ENCODE peak calls at places on chromosome 17, in six cellular contexts. One of them, this sample, is unnamed. For H3K4me1, the result is how much of the 10 kb centered on the place peaks cover.

GRCh38 chr17:52495646-52496045 is 337.1 kb upstream of the CA10 start:
- DNase-seq in tibial artery: no peak
- DNase-seq in A549: no peak
- DNase-seq in small intestine: no peak
- DNase-seq in BE2C: no peak
- DNase-seq in effector memory CD4-positive, alpha-beta T cell: no peak
- DNase-seq in this sample: no peak

GRCh38 chr17:39191750-39192510 is 5.5 kb downstream of the CACNB1 start:
- DNase-seq in tibial artery: no peak
- DNase-seq in A549: no peak
- DNase-seq in small intestine: no peak
- DNase-seq in BE2C: no peak
- DNase-seq in effector memory CD4-positive, alpha-beta T cell: no peak
- DNase-seq in this sample: no peak

GRCh38 chr17:81923302-81924260 is 4.0 kb downstream of the MAFG start:
- DNase-seq in tibial artery: peak
- DNase-seq in A549: peak
- DNase-seq in small intestine: peak
- DNase-seq in BE2C: no peak
- DNase-seq in effector memory CD4-positive, alpha-beta T cell: no peak
- DNase-seq in this sample: no peak

GRCh38 chr17:55607736-55608341 is 96.6 kb upstream of the SMIM36 start:
- DNase-seq in tibial artery: no peak
- DNase-seq in A549: peak
- DNase-seq in small intestine: peak
- DNase-seq in BE2C: no peak
- DNase-seq in effector memory CD4-positive, alpha-beta T cell: no peak
- DNase-seq in this sample: no peak

GRCh38 chr17:46009681-46010596 is 10.9 kb downstream of the STH start:
- DNase-seq in tibial artery: peak
- DNase-seq in A549: peak
- DNase-seq in small intestine: no peak
- DNase-seq in BE2C: no peak
- DNase-seq in effector memory CD4-positive, alpha-beta T cell: no peak
- DNase-seq in this sample: no peak

GRCh38 chr17:16488572-16488997 is 3.4 kb downstream of the LRRC75A start:
- DNase-seq in tibial artery: no peak
- DNase-seq in A549: no peak
- DNase-seq in small intestine: peak
- DNase-seq in BE2C: no peak
- DNase-seq in effector memory CD4-positive, alpha-beta T cell: no peak
- DNase-seq in this sample: no peak

GRCh38 chr17:50272711-50273653 is 1.3 kb upstream of the TMEM92 start:
- DNase-seq in tibial artery: peak
- DNase-seq in A549: peak
- DNase-seq in small intestine: peak
- DNase-seq in BE2C: peak
- DNase-seq in effector memory CD4-positive, alpha-beta T cell: peak
- DNase-seq in this sample: no peak

GRCh38 chr17:17018612-17019429 is 23.4 kb upstream of the MPRIP start:
- DNase-seq in tibial artery: no peak
- DNase-seq in A549: no peak
- DNase-seq in small intestine: no peak
- DNase-seq in BE2C: no peak
- DNase-seq in effector memory CD4-positive, alpha-beta T cell: no peak
- DNase-seq in this sample: no peak

GRCh38 chr17:3965123-3965800 is 1.0 kb upstream of the ATP2A3 start:
- DNase-seq in tibial artery: peak
- DNase-seq in A549: peak
- DNase-seq in small intestine: peak
- DNase-seq in BE2C: peak
- DNase-seq in effector memory CD4-positive, alpha-beta T cell: peak
- DNase-seq in this sample: no peak

GRCh38 chr17:48513097-48513496 is 17.7 kb downstream of the HOXB1 start:
- DNase-seq in tibial artery: no peak
- DNase-seq in A549: no peak
- DNase-seq in small intestine: peak
- DNase-seq in BE2C: no peak
- DNase-seq in effector memory CD4-positive, alpha-beta T cell: no peak
- DNase-seq in this sample: no peak

GRCh38 chr17:56222255-56222654 is 69.0 kb downstream of the ANKFN1 start:
- DNase-seq in tibial artery: no peak
- DNase-seq in A549: no peak
- DNase-seq in small intestine: no peak
- DNase-seq in BE2C: no peak
- DNase-seq in effector memory CD4-positive, alpha-beta T cell: no peak
- DNase-seq in this sample: no peak

GRCh38 chr17:81134064-81134781 is 31.1 kb upstream of the PVALEF start:
- DNase-seq in tibial artery: no peak
- DNase-seq in A549: no peak
- DNase-seq in small intestine: no peak
- DNase-seq in BE2C: no peak
- DNase-seq in effector memory CD4-positive, alpha-beta T cell: no peak
- DNase-seq in this sample: no peak

GRCh38 chr17:62931101-62931500 is 34.9 kb upstream of the TANC2 start:
- DNase-seq in tibial artery: no peak
- DNase-seq in A549: no peak
- DNase-seq in small intestine: no peak
- DNase-seq in BE2C: no peak
- DNase-seq in effector memory CD4-positive, alpha-beta T cell: no peak
- DNase-seq in this sample: no peak

GRCh38 chr17:44911133-44912001 is 3.9 kb downstream of the GFAP start:
- DNase-seq in tibial artery: peak
- DNase-seq in A549: peak
- DNase-seq in small intestine: peak
- DNase-seq in BE2C: peak
- DNase-seq in effector memory CD4-positive, alpha-beta T cell: peak
- DNase-seq in this sample: no peak

GRCh38 chr17:4135489-4135888 is 7.3 kb downstream of the ZZEF1 start:
- DNase-seq in tibial artery: no peak
- DNase-seq in A549: no peak
- DNase-seq in small intestine: no peak
- DNase-seq in BE2C: no peak
- DNase-seq in effector memory CD4-positive, alpha-beta T cell: no peak
- DNase-seq in this sample: no peak

GRCh38 chr17:44648963-44649362 is 7.3 kb upstream of the MEIOC start:
- DNase-seq in tibial artery: no peak
- DNase-seq in A549: no peak
- DNase-seq in small intestine: no peak
- DNase-seq in BE2C: no peak
- DNase-seq in effector memory CD4-positive, alpha-beta T cell: no peak
- DNase-seq in this sample: no peak

GRCh38 chr17:14206891-14207290 is 29.8 kb downstream of the CDRT15 start:
- DNase-seq in tibial artery: no peak
- DNase-seq in A549: no peak
- DNase-seq in small intestine: no peak
- DNase-seq in BE2C: no peak
- DNase-seq in effector memory CD4-positive, alpha-beta T cell: no peak
- DNase-seq in this sample: no peak

GRCh38 chr17:3007651-3008121 is 55.7 kb downstream of the OR1D5 start:
- DNase-seq in tibial artery: no peak
- DNase-seq in A549: no peak
- DNase-seq in small intestine: no peak
- DNase-seq in BE2C: no peak
- DNase-seq in effector memory CD4-positive, alpha-beta T cell: no peak
- DNase-seq in this sample: no peak

GRCh38 chr17:54353789-54354525 is 531.2 kb downstream of the KIF2B start:
- DNase-seq in tibial artery: no peak
- DNase-seq in A549: no peak
- DNase-seq in small intestine: no peak
- DNase-seq in BE2C: no peak
- DNase-seq in effector memory CD4-positive, alpha-beta T cell: no peak
- DNase-seq in this sample: no peak

GRCh38 chr17:12731839-12732238 is 57.5 kb upstream of the ARHGAP44 start:
- DNase-seq in tibial artery: no peak
- DNase-seq in A549: no peak
- DNase-seq in small intestine: no peak
- DNase-seq in BE2C: no peak
- DNase-seq in effector memory CD4-positive, alpha-beta T cell: no peak
- DNase-seq in this sample: no peak

GRCh38 chr17:36707904-36708303 is 106.5 kb downstream of the MRM1 start:
- DNase-seq in tibial artery: no peak
- DNase-seq in A549: no peak
- DNase-seq in small intestine: no peak
- DNase-seq in BE2C: no peak
- DNase-seq in effector memory CD4-positive, alpha-beta T cell: no peak
- DNase-seq in this sample: no peak

GRCh38 chr17:17104494-17104893 is 62.2 kb downstream of the MPRIP start:
- DNase-seq in tibial artery: no peak
- DNase-seq in A549: no peak
- DNase-seq in small intestine: no peak
- DNase-seq in BE2C: no peak
- DNase-seq in effector memory CD4-positive, alpha-beta T cell: no peak
- DNase-seq in this sample: no peak

GRCh38 chr17:55159251-55159650 is 105.5 kb upstream of the HLF start:
- DNase-seq in tibial artery: no peak
- DNase-seq in A549: no peak
- DNase-seq in small intestine: no peak
- DNase-seq in BE2C: no peak
- DNase-seq in effector memory CD4-positive, alpha-beta T cell: no peak
- DNase-seq in this sample: no peak

GRCh38 chr17:41393294-41393693 is 4.1 kb downstream of the KRT31 start:
- DNase-seq in tibial artery: no peak
- DNase-seq in A549: no peak
- DNase-seq in small intestine: no peak
- DNase-seq in BE2C: no peak
- DNase-seq in effector memory CD4-positive, alpha-beta T cell: no peak
- DNase-seq in this sample: no peak

GRCh38 chr17:40726919-40727318 is 23.4 kb upstream of the KRT24 start:
- DNase-seq in tibial artery: no peak
- DNase-seq in A549: peak
- DNase-seq in small intestine: peak
- DNase-seq in BE2C: no peak
- DNase-seq in effector memory CD4-positive, alpha-beta T cell: no peak
- DNase-seq in this sample: no peak

GRCh38 chr17:7935859-7936258 is 3.9 kb downstream of the CNTROB start:
- DNase-seq in tibial artery: no peak
- DNase-seq in A549: no peak
- DNase-seq in small intestine: no peak
- DNase-seq in BE2C: no peak
- DNase-seq in effector memory CD4-positive, alpha-beta T cell: no peak
- DNase-seq in this sample: no peak
- H3K4me1 ChIP-seq in tibial artery: under half
- H3K4me1 ChIP-seq in A549: under half
- H3K4me1 ChIP-seq in small intestine: under half
- H3K4me1 ChIP-seq in BE2C: under half
- H3K4me1 ChIP-seq in effector memory CD4-positive, alpha-beta T cell: under half
- H3K4me1 ChIP-seq in this sample: under half

GRCh38 chr17:76268015-76268749 is 3.0 kb downstream of the UBALD2 start:
- DNase-seq in tibial artery: peak
- DNase-seq in A549: no peak
- DNase-seq in small intestine: peak
- DNase-seq in BE2C: no peak
- DNase-seq in effector memory CD4-positive, alpha-beta T cell: peak
- DNase-seq in this sample: no peak

GRCh38 chr17:76268991-76269981 is 4.1 kb downstream of the UBALD2 start:
- DNase-seq in tibial artery: no peak
- DNase-seq in A549: no peak
- DNase-seq in small intestine: no peak
- DNase-seq in BE2C: no peak
- DNase-seq in effector memory CD4-positive, alpha-beta T cell: no peak
- DNase-seq in this sample: no peak

GRCh38 chr17:76270770-76271668 is 5.9 kb downstream of the UBALD2 start:
- DNase-seq in tibial artery: no peak
- DNase-seq in A549: no peak
- DNase-seq in small intestine: peak
- DNase-seq in BE2C: no peak
- DNase-seq in effector memory CD4-positive, alpha-beta T cell: no peak
- DNase-seq in this sample: no peak

GRCh38 chr17:76271669-76272540 is 6.8 kb downstream of the UBALD2 start:
- DNase-seq in tibial artery: no peak
- DNase-seq in A549: no peak
- DNase-seq in small intestine: peak
- DNase-seq in BE2C: no peak
- DNase-seq in effector memory CD4-positive, alpha-beta T cell: peak
- DNase-seq in this sample: no peak

GRCh38 chr17:76270127-76270592 is 5.0 kb downstream of the UBALD2 start:
- DNase-seq in tibial artery: no peak
- DNase-seq in A549: no peak
- DNase-seq in small intestine: no peak
- DNase-seq in BE2C: no peak
- DNase-seq in effector memory CD4-positive, alpha-beta T cell: no peak
- DNase-seq in this sample: no peak
- H3K4me1 ChIP-seq in tibial artery: half or more
- H3K4me1 ChIP-seq in A549: under half
- H3K4me1 ChIP-seq in small intestine: under half
- H3K4me1 ChIP-seq in BE2C: under half
- H3K4me1 ChIP-seq in effector memory CD4-positive, alpha-beta T cell: half or more
- H3K4me1 ChIP-seq in this sample: under half

DNA sequence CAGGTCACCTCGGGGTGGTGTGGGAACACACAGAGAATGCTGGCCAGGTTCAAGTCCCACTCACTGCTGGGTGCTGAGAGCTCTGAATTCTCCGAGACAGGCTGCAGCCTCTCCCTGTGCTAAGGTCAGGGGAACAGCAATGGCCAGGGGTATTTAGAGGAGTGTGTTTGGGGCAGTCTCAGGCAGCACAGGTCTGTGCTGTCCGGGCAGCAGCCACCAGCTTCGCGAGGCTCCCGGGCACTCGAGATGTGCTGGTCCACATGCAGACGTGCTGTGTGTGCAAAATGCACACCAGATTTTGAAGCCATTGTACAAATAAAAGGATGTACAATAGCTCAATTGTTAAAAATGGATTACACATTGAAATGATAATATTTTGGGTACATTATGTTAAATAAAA is 7.1 kb downstream of the NHERF1 start:
- DNase-seq in tibial artery: no peak
- DNase-seq in A549: no peak
- DNase-seq in small intestine: no peak
- DNase-seq in BE2C: no peak
- DNase-seq in effector memory CD4-positive, alpha-beta T cell: no peak
- DNase-seq in this sample: no peak
- H3K4me1 ChIP-seq in tibial artery: half or more
- H3K4me1 ChIP-seq in A549: under half
- H3K4me1 ChIP-seq in small intestine: under half
- H3K4me1 ChIP-seq in BE2C: under half
- H3K4me1 ChIP-seq in effector memory CD4-positive, alpha-beta T cell: half or more
- H3K4me1 ChIP-seq in this sample: under half

GRCh38 chr17:27529230-27529796 is 73.1 kb downstream of the KSR1 start:
- DNase-seq in tibial artery: no peak
- DNase-seq in A549: peak
- DNase-seq in small intestine: no peak
- DNase-seq in BE2C: no peak
- DNase-seq in effector memory CD4-positive, alpha-beta T cell: no peak
- DNase-seq in this sample: no peak

GRCh38 chr17:27532269-27533067 is 76.2 kb downstream of the KSR1 start:
- DNase-seq in tibial artery: no peak
- DNase-seq in A549: no peak
- DNase-seq in small intestine: no peak
- DNase-seq in BE2C: no peak
- DNase-seq in effector memory CD4-positive, alpha-beta T cell: no peak
- DNase-seq in this sample: no peak

GRCh38 chr17:27533068-27533397 is 76.8 kb downstream of the KSR1 start:
- DNase-seq in tibial artery: peak
- DNase-seq in A549: no peak
- DNase-seq in small intestine: no peak
- DNase-seq in BE2C: no peak
- DNase-seq in effector memory CD4-positive, alpha-beta T cell: no peak
- DNase-seq in this sample: no peak

GRCh38 chr17:27530791-27531391 is 74.6 kb downstream of the KSR1 start:
- DNase-seq in tibial artery: peak
- DNase-seq in A549: peak
- DNase-seq in small intestine: no peak
- DNase-seq in BE2C: no peak
- DNase-seq in effector memory CD4-positive, alpha-beta T cell: no peak
- DNase-seq in this sample: no peak

GRCh38 chr17:27531469-27531948 is 75.3 kb downstream of the KSR1 start:
- DNase-seq in tibial artery: no peak
- DNase-seq in A549: no peak
- DNase-seq in small intestine: no peak
- DNase-seq in BE2C: no peak
- DNase-seq in effector memory CD4-positive, alpha-beta T cell: no peak
- DNase-seq in this sample: no peak
- H3K4me1 ChIP-seq in tibial artery: under half
- H3K4me1 ChIP-seq in A549: half or more
- H3K4me1 ChIP-seq in small intestine: under half
- H3K4me1 ChIP-seq in BE2C: under half
- H3K4me1 ChIP-seq in effector memory CD4-positive, alpha-beta T cell: under half
- H3K4me1 ChIP-seq in this sample: under half